ENCODE peak calls at places on chromosomes 16 and 17, in eight cellular contexts. L is thoracic aorta, T is fibroblast of mammary gland, N is lower leg skin, I is mammary epithelial cell, F is HepG2, P is A549, A is fibroblast of lung. B is an unnamed sample.

GRCh38 chr17:68314916-68315535 is 23.7 kb downstream of the ARSG start:
- DNase-seq in L (no peak), T (no peak), N (peak), I (no peak), F (no peak), P (no peak), A (no peak), B (peak)

GRCh38 chr17:46841561-46842379 is 9.6 kb upstream of the WNT9B start:
- DNase-seq in L (no peak), T (no peak), N (no peak), I (no peak), F (no peak), P (peak), A (no peak), B (no peak)

GRCh38 chr17:82127704-82128103 is 29.7 kb upstream of the FASN start:
- DNase-seq in L (no peak), T (no peak), N (no peak), I (no peak), F (no peak), P (no peak), A (no peak), B (no peak)

GRCh38 chr16:69566437-69567030 is 768 bp downstream of the NFAT5 start:
- DNase-seq in L (no peak), T (peak), N (peak), I (peak), F (peak), P (peak), A (peak), B (peak)

GRCh38 chr17:42281571-42282096 is 5.4 kb upstream of the STAT5B start:
- DNase-seq in L (no peak), T (no peak), N (no peak), I (no peak), F (no peak), P (no peak), A (no peak), B (no peak)

GRCh38 chr17:42679492-42680330 is 1.9 kb downstream of the CCR10 start:
- DNase-seq in L (no peak), T (peak), N (peak), I (peak), F (no peak), P (peak), A (peak), B (peak)

GRCh38 chr17:19410875-19411291 is at the start of gene RNF112:
- DNase-seq in L (no peak), T (peak), N (no peak), I (no peak), F (no peak), P (no peak), A (peak), B (no peak)

GRCh38 chr16:8963010-8963824 is 489 bp downstream of the USP7 start:
- DNase-seq in L (no peak), T (no peak), N (no peak), I (no peak), F (no peak), P (no peak), A (peak), B (no peak)

GRCh38 chr16:31466381-31466841 is 5.5 kb upstream of the TGFB1I1 start:
- DNase-seq in L (no peak), T (no peak), N (no peak), I (no peak), F (no peak), P (no peak), A (no peak), B (no peak)

GRCh38 chr16:6803171-6803570 is 529.5 kb upstream of the RBFOX1 start:
- DNase-seq in L (no peak), T (no peak), N (no peak), I (no peak), F (no peak), P (no peak), A (no peak), B (no peak)

GRCh38 chr17:45241315-45242011 is 19.8 kb downstream of the FMNL1 start:
- DNase-seq in L (no peak), T (no peak), N (no peak), I (no peak), F (no peak), P (no peak), A (no peak), B (no peak)

GRCh38 chr17:17885029-17885351 is 48.2 kb upstream of the SREBF1 start:
- DNase-seq in L (no peak), T (no peak), N (no peak), I (no peak), F (no peak), P (no peak), A (no peak), B (no peak)

GRCh38 chr17:3534881-3535252 is 22.7 kb downstream of the TRPV3 start:
- DNase-seq in L (no peak), T (peak), N (no peak), I (no peak), F (no peak), P (peak), A (peak), B (peak)

GRCh38 chr17:43608313-43608712 is 53.4 kb downstream of the MEOX1 start:
- DNase-seq in L (no peak), T (peak), N (no peak), I (peak), F (no peak), P (no peak), A (peak), B (peak)

GRCh38 chr17:82367724-82368524 is 3.6 kb upstream of the UTS2R start:
- DNase-seq in L (no peak), T (peak), N (no peak), I (no peak), F (peak), P (no peak), A (no peak), B (no peak)

GRCh38 chr16:49350265-49351103 is 23.1 kb upstream of the C16orf78 start:
- DNase-seq in L (no peak), T (peak), N (peak), I (peak), F (peak), P (peak), A (peak), B (peak)

GRCh38 chr16:69073181-69073669 is 32.2 kb upstream of the HAS3 start:
- DNase-seq in L (no peak), T (peak), N (no peak), I (peak), F (peak), P (peak), A (peak), B (peak)

GRCh38 chr17:77322284-77322533 is 181.4 kb downstream of the SEC14L1 start:
- DNase-seq in L (no peak), T (no peak), N (no peak), I (no peak), F (no peak), P (no peak), A (no peak), B (no peak)

GRCh38 chr16:27220527-27220926 is 17.2 kb downstream of the KDM8 start:
- DNase-seq in L (no peak), T (no peak), N (no peak), I (no peak), F (no peak), P (no peak), A (no peak), B (no peak)

GRCh38 chr17:82094931-82095776 is 2.9 kb downstream of the FASN start:
- DNase-seq in L (no peak), T (no peak), N (no peak), I (no peak), F (no peak), P (no peak), A (no peak), B (no peak)

GRCh38 chr16:87713469-87714229 is 52.1 kb downstream of the KLHDC4 start:
- DNase-seq in L (no peak), T (no peak), N (no peak), I (no peak), F (no peak), P (no peak), A (no peak), B (no peak)

GRCh38 chr16:69872888-69873287 is 78.2 kb upstream of the CLEC18A start:
- DNase-seq in L (no peak), T (no peak), N (no peak), I (no peak), F (no peak), P (no peak), A (no peak), B (no peak)

GRCh38 chr17:14304876-14305636 is 4.2 kb downstream of the HS3ST3B1 start:
- DNase-seq in L (no peak), T (peak), N (no peak), I (no peak), F (peak), P (no peak), A (peak), B (no peak)

GRCh38 chr17:181213-182163 is at the start of gene DOC2B:
- DNase-seq in L (no peak), T (peak), N (no peak), I (peak), F (no peak), P (peak), A (peak), B (peak)

GRCh38 chr16:84361546-84361945 is 6.8 kb upstream of the ATP2C2 start:
- DNase-seq in L (no peak), T (no peak), N (no peak), I (no peak), F (no peak), P (no peak), A (no peak), B (no peak)

GRCh38 chr17:75698659-75699058 is 22.6 kb upstream of the ITGB4 start:
- DNase-seq in L (no peak), T (no peak), N (no peak), I (no peak), F (no peak), P (no peak), A (no peak), B (no peak)

GRCh38 chr17:27323538-27324212 is 29.8 kb downstream of the WSB1 start:
- DNase-seq in L (peak), T (peak), N (peak), I (peak), F (peak), P (no peak), A (peak), B (peak)

GRCh38 chr16:58510097-58510775 is 5.1 kb upstream of the SETD6 start:
- DNase-seq in L (no peak), T (no peak), N (no peak), I (no peak), F (no peak), P (no peak), A (no peak), B (no peak)

GRCh38 chr17:5662409-5663150 is 78.3 kb upstream of the NLRP1 start:
- DNase-seq in L (no peak), T (no peak), N (no peak), I (no peak), F (no peak), P (no peak), A (no peak), B (no peak)

GRCh38 chr17:50163846-50164696 is 1.7 kb upstream of the SGCA start:
- DNase-seq in L (no peak), T (no peak), N (no peak), I (no peak), F (no peak), P (no peak), A (no peak), B (no peak)

GRCh38 chr16:85369741-85370528 is 243.2 kb upstream of the GSE1 start:
- DNase-seq in L (peak), T (peak), N (no peak), I (no peak), F (peak), P (peak), A (no peak), B (peak)

GRCh38 chr16:265711-266110 is 10.0 kb downstream of the RGS11 start:
- DNase-seq in L (no peak), T (no peak), N (no peak), I (peak), F (no peak), P (no peak), A (no peak), B (peak)

GRCh38 chr16:23416816-23417215 is 36.2 kb downstream of the COG7 start:
- DNase-seq in L (no peak), T (no peak), N (no peak), I (no peak), F (no peak), P (no peak), A (no peak), B (no peak)

GRCh38 chr16:56732366-56732765 is 2.4 kb downstream of the NUP93 start:
- DNase-seq in L (no peak), T (no peak), N (no peak), I (no peak), F (no peak), P (no peak), A (no peak), B (no peak)

GRCh38 chr16:4327782-4328579 is 12.1 kb downstream of the GLIS2 start:
- DNase-seq in L (no peak), T (peak), N (peak), I (peak), F (peak), P (no peak), A (peak), B (peak)
- H3K4me3 ChIP-seq in L (peak), T (peak), N (peak), I (peak), F (peak), P (no peak), A (no peak), B (peak)

GRCh38 chr17:72588561-72588960 is 467.7 kb downstream of the SOX9 start:
- DNase-seq in L (no peak), T (no peak), N (no peak), I (no peak), F (no peak), P (no peak), A (no peak), B (no peak)

GRCh38 chr17:72588961-72589360 is 468.1 kb downstream of the SOX9 start:
- DNase-seq in L (no peak), T (peak), N (peak), I (peak), F (peak), P (peak), A (peak), B (peak)

GRCh38 chr17:72587156-72587555 is 466.3 kb downstream of the SOX9 start:
- DNase-seq in L (no peak), T (no peak), N (no peak), I (peak), F (no peak), P (no peak), A (peak), B (peak)

GRCh38 chr17:72590382-72590781 is 469.6 kb downstream of the SOX9 start:
- DNase-seq in L (no peak), T (peak), N (no peak), I (peak), F (peak), P (peak), A (peak), B (peak)

GRCh38 chr17:72587773-72588511 is 467.1 kb downstream of the SOX9 start:
- DNase-seq in L (no peak), T (no peak), N (no peak), I (peak), F (peak), P (no peak), A (peak), B (peak)
- H3K4me3 ChIP-seq in L (no peak), T (no peak), N (no peak), I (peak), F (peak), P (peak), A (peak), B (peak)

GRCh38 chr17:37844158-37844976 is 79.8 kb upstream of the TBC1D3K start:
- DNase-seq in L (no peak), T (peak), N (peak), I (peak), F (peak), P (peak), A (peak), B (peak)
- H3K4me3 ChIP-seq in L (peak), T (no peak), N (no peak), I (no peak), F (peak), P (no peak), A (peak), B (no peak)

GRCh38 chr17:80187090-80187489 is 17.3 kb downstream of the CARD14 start:
- DNase-seq in L (no peak), T (peak), N (peak), I (peak), F (no peak), P (peak), A (peak), B (peak)
- H3K4me3 ChIP-seq in L (no peak), T (peak), N (no peak), I (no peak), F (peak), P (peak), A (no peak), B (peak)

GRCh38 chr17:36673637-36674277 is 72.4 kb downstream of the MRM1 start:
- DNase-seq in L (no peak), T (no peak), N (no peak), I (no peak), F (no peak), P (no peak), A (no peak), B (no peak)

GRCh38 chr17:36675786-36676185 is 74.4 kb downstream of the MRM1 start:
- DNase-seq in L (no peak), T (no peak), N (no peak), I (no peak), F (no peak), P (no peak), A (no peak), B (no peak)

GRCh38 chr17:36674278-36674650 is 72.9 kb downstream of the MRM1 start:
- DNase-seq in L (no peak), T (no peak), N (no peak), I (no peak), F (no peak), P (no peak), A (no peak), B (no peak)

GRCh38 chr17:36673068-36673467 is 71.7 kb downstream of the MRM1 start:
- DNase-seq in L (no peak), T (no peak), N (no peak), I (no peak), F (no peak), P (no peak), A (no peak), B (no peak)

DNA sequence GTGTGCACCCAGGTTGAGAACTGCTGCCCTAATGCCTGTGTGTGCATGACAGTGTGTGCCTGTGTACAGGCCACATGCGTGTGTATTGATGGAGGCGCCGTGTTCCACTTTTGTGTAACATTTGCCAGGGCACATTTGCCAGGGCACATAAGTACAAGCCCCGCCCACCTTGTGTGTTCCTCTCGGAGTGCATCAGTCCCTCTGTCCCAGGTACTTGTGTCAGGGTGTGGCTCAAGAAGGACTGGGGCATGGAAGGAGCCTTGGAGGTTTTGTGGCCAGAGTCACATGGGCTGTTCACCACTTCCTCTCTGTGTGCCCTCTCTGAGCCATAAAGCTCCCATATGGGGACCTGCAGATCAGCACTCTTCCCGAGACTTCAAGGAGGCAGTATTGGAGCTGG is 73.9 kb downstream of the MRM1 start:
- DNase-seq in L (no peak), T (no peak), N (no peak), I (no peak), F (no peak), P (no peak), A (no peak), B (no peak)
- H3K4me3 ChIP-seq in L (no peak), T (no peak), N (no peak), I (no peak), F (no peak), P (no peak), A (no peak), B (no peak)

GRCh38 chr17:63696381-63696961 is 3.5 kb downstream of the LIMD2 start:
- DNase-seq in L (no peak), T (peak), N (no peak), I (no peak), F (peak), P (peak), A (no peak), B (peak)

GRCh38 chr17:63699638-63700527 is at the start of gene LIMD2:
- DNase-seq in L (no peak), T (no peak), N (no peak), I (no peak), F (no peak), P (peak), A (peak), B (no peak)

GRCh38 chr17:63698886-63699637 is 863 bp downstream of the LIMD2 start:
- DNase-seq in L (no peak), T (no peak), N (peak), I (no peak), F (peak), P (no peak), A (peak), B (no peak)

GRCh38 chr17:63697341-63698286 is 2.3 kb downstream of the LIMD2 start:
- DNase-seq in L (no peak), T (peak), N (no peak), I (peak), F (peak), P (peak), A (no peak), B (peak)

GRCh38 chr17:63698381-63698885 is 1.5 kb downstream of the LIMD2 start:
- DNase-seq in L (no peak), T (no peak), N (no peak), I (no peak), F (no peak), P (no peak), A (no peak), B (no peak)
- H3K4me3 ChIP-seq in L (peak), T (no peak), N (no peak), I (no peak), F (peak), P (no peak), A (no peak), B (no peak)

GRCh38 chr17:67241719-67242341 is 3.2 kb downstream of the HELZ start:
- DNase-seq in L (no peak), T (no peak), N (no peak), I (no peak), F (no peak), P (no peak), A (no peak), B (no peak)

GRCh38 chr17:67244621-67245072 is 349 bp downstream of the HELZ start:
- DNase-seq in L (no peak), T (no peak), N (no peak), I (no peak), F (no peak), P (peak), A (no peak), B (no peak)

GRCh38 chr17:67245694-67246397 is 850 bp upstream of the HELZ start:
- DNase-seq in L (no peak), T (no peak), N (no peak), I (peak), F (peak), P (no peak), A (no peak), B (no peak)

GRCh38 chr17:67245073-67245693 is at the start of gene HELZ:
- DNase-seq in L (no peak), T (peak), N (peak), I (peak), F (peak), P (peak), A (peak), B (peak)

DNA sequence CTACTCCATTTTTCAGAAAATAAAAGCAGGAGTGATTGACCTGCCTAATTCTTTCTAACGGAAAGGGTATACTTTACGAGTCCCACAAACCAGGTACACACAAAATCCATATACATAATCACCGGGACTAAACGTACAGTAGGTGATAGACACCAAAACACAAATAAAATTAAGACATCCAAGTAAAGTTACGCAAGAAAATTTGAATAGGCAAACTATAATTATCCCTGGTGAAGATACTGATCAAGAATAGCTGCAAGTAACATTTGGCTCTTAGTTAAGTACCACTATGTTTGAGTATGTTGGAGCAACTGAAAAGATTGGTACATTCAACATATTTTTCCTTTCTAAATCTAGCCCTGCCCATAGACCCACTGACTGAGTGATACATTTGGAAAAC is 1.7 kb downstream of the HELZ start:
- DNase-seq in L (no peak), T (no peak), N (no peak), I (no peak), F (no peak), P (no peak), A (no peak), B (no peak)
- H3K4me3 ChIP-seq in L (no peak), T (peak), N (no peak), I (peak), F (peak), P (no peak), A (peak), B (peak)